ENCODE peak calls at places on chromosomes 2 and 18, in four cellular contexts. U is K562, Q is H1, Z is GM12878. W is an unnamed sample.
A peak's percentile ranks its signal among the peaks of the same experiment; 100 is the strongest.

GRCh38 chr2:175234153-175234552 is 52.6 kb upstream of the ATP5MC3 start:
- DNase-seq in U (no peak), Q (no peak), Z (no peak), W (no peak)

GRCh38 chr2:239089884-239090283 is 242.0 kb downstream of the TWIST2 start:
- DNase-seq in Z (no peak), U (no peak), Q (no peak), W (no peak)

GRCh38 chr2:186098821-186099220 is 360.2 kb downstream of the FSIP2 start:
- DNase-seq in Q (no peak), Z (no peak), U (no peak), W (no peak)

GRCh38 chr2:28610583-28611201 is 114.8 kb downstream of the PLB1 start:
- DNase-seq in Q (no peak), Z (no peak), U (peak; percentile 58), W (peak; percentile 96)

GRCh38 chr2:241882090-241882625 is 12.6 kb downstream of the RTP5 start:
- DNase-seq in Z (no peak), Q (no peak), U (peak; percentile 80), W (no peak)

GRCh38 chr18:812123-812672 is at the start of gene YES1:
- DNase-seq in U (peak; percentile 94), Z (no peak), Q (no peak), W (peak; percentile 61)

GRCh38 chr2:239385096-239386000 is 15.5 kb downstream of the HDAC4 start:
- DNase-seq in Q (no peak), U (no peak), Z (no peak), W (no peak)

GRCh38 chr2:174697267-174697666 is 67.0 kb downstream of the CHRNA1 start:
- DNase-seq in Q (no peak), U (peak; percentile 69), Z (no peak), W (peak; percentile 57)

GRCh38 chr18:48923746-48924580 is 26.8 kb downstream of the SMAD7 start:
- DNase-seq in Z (no peak), U (no peak), Q (no peak), W (peak; percentile 69)

GRCh38 chr2:100243671-100244030 is 78.7 kb downstream of the LONRF2 start:
- DNase-seq in Q (no peak), U (no peak), Z (no peak), W (no peak)

GRCh38 chr2:146927080-146927714 is 917.6 kb upstream of the ACVR2A start:
- DNase-seq in Z (no peak), Q (peak; percentile 44), U (no peak), W (peak; percentile 31)

GRCh38 chr2:231666171-231667095 is 41.9 kb upstream of the PTMA start:
- DNase-seq in U (peak; percentile 82), Z (peak; percentile 86), Q (peak; percentile 94), W (peak; percentile 91)

GRCh38 chr2:128770143-128771080 is 451.7 kb upstream of the HS6ST1 start:
- DNase-seq in Q (no peak), Z (no peak), U (no peak), W (no peak)

GRCh38 chr2:23563151-23563550 is 178.2 kb downstream of the KLHL29 start:
- DNase-seq in Q (no peak), Z (no peak), U (no peak), W (no peak)

GRCh38 chr2:207200136-207200535 is 34.4 kb upstream of the KLF7 start:
- DNase-seq in Q (no peak), U (no peak), Z (no peak), W (no peak)

GRCh38 chr2:105438104-105438929 is 39.5 kb upstream of the FHL2 start:
- DNase-seq in Q (no peak), U (peak; percentile 63), Z (no peak), W (peak; percentile 52)

GRCh38 chr18:830315-830901 is 18.4 kb upstream of the YES1 start:
- DNase-seq in Q (no peak), U (peak; percentile 84), Z (no peak), W (peak; percentile 67)

GRCh38 chr2:31945572-31945935 is 65.3 kb downstream of the MEMO1 start:
- DNase-seq in U (peak; percentile 76), Q (no peak), Z (no peak), W (peak; percentile 5)

GRCh38 chr18:79542876-79543750 is 136.5 kb upstream of the CTDP1 start:
- DNase-seq in Z (no peak), U (no peak), Q (no peak), W (no peak)

GRCh38 chr2:174768557-174768956 is 4.3 kb upstream of the CHRNA1 start:
- DNase-seq in Z (no peak), Q (no peak), U (no peak), W (no peak)

GRCh38 chr2:191245869-191246531 is 796 bp downstream of the MYO1B start:
- DNase-seq in Z (no peak), U (no peak), Q (peak; percentile 57), W (peak; percentile 75)

DNA sequence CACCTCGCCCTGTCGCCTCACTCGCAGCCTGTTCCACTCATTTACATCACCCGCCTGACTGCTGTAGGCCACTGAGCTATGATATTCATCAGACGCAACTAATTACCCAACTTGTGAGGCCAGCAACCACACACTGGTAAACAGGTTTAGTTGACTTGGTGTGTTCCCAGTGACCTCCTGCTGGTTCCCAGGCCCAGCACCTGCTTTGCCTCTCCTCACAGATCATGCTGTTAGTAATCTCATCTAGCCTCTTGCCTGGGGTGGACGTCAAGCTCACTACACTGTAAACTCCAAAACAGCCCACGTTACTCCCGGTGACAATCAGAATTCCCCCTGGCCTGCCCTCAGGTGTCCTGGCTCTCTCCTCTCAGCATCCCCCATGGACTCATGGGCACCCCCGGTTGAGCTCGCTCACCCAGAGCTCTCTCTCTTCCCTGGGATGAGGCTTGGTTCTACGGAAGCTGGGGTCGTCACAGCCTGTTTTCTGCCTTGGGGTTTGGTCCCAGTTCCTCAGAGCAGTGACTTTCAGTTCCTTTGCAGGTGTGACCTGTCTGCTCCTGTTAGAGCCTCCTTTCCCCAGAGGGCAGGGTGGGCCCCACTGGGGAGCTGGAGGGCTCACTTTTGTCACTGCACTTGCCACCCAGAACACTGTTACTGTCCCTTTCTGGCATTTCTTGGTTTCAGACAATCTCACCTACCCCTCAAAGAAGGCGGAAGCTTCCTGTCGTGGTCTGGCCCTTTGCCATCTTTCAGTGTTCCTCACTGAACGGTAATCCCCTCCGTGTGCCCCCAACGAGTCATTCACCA is 40.3 kb downstream of the INPP5D start:
- DNase-seq in Q (no peak), Z (peak; percentile 95), U (no peak), W (no peak)
- TF ChIP-seq CHD1 in Q (no peak), Z (no peak), U (no peak), W (no peak)

DNA sequence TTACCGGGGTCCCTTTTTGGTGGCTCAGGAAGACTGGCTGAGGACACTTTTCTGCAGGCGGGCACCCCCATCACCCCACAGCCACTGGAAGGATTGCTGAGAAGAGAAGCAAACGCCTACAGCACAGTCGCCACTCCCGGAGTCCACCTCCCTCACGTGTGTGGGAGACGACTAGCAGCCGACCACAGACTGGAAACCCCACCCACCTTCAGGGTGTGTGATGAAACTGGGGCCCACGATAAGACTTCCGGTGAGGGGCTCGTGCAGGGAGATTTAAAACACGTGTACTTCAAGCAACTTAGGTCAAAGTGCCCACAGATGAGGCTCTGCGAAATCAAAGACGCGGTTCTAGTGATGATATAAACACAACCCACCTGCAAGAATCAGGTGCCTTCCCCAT is 26.3 kb downstream of the MBP start:
- DNase-seq in Z (no peak), U (peak; percentile 8), Q (no peak), W (no peak)
- TF ChIP-seq CHD1 in Z (no peak), U (no peak), Q (no peak), W (no peak)

DNA sequence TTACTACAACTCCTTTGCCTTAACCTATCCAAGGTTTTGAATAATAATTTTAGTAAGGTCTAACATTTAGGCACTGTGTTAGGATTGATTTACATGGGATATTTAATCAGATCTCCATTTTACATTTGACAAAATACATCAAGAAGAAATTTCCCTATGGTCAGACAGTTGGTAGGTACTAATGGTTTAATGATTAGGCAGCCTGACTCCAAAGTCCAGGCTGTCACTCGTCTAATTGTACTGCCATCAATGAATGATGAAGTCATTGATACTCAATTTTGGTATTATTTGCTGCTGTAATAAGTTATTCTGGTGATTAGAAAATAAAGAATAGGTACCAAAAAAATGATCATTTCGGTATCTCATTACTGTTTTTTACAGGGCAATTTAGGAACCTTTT is 14.1 kb downstream of the BBS5 start:
- DNase-seq in Q (no peak), U (no peak), Z (no peak), W (no peak)
- TF ChIP-seq CHD1 in Q (no peak), U (no peak), Z (no peak), W (no peak)

GRCh38 chr18:59616501-59616900 is 80.7 kb downstream of the CCBE1 start:
- DNase-seq in Q (no peak), Z (no peak), U (no peak), W (no peak)
- TF ChIP-seq CHD1 in Q (no peak), Z (no peak), U (no peak), W (no peak)

GRCh38 chr2:109537565-109538221 is 76.1 kb downstream of the SEPTIN10 start:
- DNase-seq in Q (no peak), U (no peak), Z (no peak), W (peak; percentile 58)
- TF ChIP-seq CHD1 in Q (no peak), U (no peak), Z (no peak), W (no peak)

DNA sequence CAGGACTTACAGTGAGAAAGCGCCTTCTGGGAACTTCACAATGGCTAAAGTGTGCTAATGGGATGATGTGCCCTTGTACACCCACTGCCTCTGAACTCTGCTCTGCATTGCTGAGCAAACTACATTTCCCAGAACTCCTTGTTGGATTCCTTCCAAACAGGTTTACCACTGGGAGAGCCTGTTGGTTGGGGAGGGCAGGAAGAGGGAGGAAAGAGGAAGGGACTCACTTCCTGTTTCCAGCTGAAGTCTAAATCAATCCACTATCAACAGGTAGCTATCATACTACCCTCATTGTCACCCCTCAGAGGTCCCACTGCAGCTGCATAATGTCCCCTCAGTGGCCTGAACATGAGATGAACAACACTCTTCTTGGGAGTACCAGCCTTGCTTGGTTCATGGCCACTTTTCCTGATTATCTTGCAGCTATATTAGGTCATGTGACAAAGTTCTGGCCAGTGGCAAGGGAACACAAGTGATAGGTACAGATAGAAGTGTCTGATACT is 109.7 kb downstream of the MSH2 start:
- DNase-seq in Z (no peak), Q (no peak), U (peak; percentile 58), W (peak; percentile 64)
- TF ChIP-seq CHD1 in Z (no peak), Q (no peak), U (no peak), W (no peak)

GRCh38 chr18:46591821-46592391 is 65.1 kb downstream of the LOXHD1 start:
- DNase-seq in Q (no peak), U (peak; percentile 17), Z (no peak), W (no peak)
- TF ChIP-seq CHD1 in Q (no peak), U (no peak), Z (no peak), W (no peak)